ENCODE peak calls at places on chromosome 1, in five cellular contexts. R is body of pancreas, I is uterus, O is transverse colon, T is ovary. D is an unnamed sample. For H3K4me1, the result is how much of the 10 kb centered on the place peaks cover.

GRCh38 chr1:228001738-228002535 is 4.9 kb upstream of the WNT3A start:
- DNase-seq in I (peak), T (no peak), O (no peak), R (no peak), D (peak)

GRCh38 chr1:240310226-240310925 is 218.7 kb downstream of the FMN2 start:
- DNase-seq in O (no peak), T (no peak), I (no peak), R (no peak), D (no peak)

GRCh38 chr1:28640766-28641165 is 2.1 kb downstream of the TAF12 start:
- DNase-seq in O (no peak), T (no peak), R (no peak), I (no peak), D (no peak)

GRCh38 chr1:17010601-17011438 is 908 bp downstream of the ATP13A2 start:
- DNase-seq in O (peak), R (peak), I (peak), T (peak), D (peak)

GRCh38 chr1:156746716-156747631 is 4.5 kb downstream of the HDGF start:
- DNase-seq in R (peak), O (peak), T (peak), I (peak), D (peak)

GRCh38 chr1:20109223-20109856 is 10.0 kb downstream of the PLA2G2D start:
- DNase-seq in R (peak), I (no peak), O (no peak), T (no peak), D (peak)

GRCh38 chr1:222618001-222618879 is at the start of gene MIA3:
- DNase-seq in O (peak), R (peak), I (peak), T (peak), D (peak)

GRCh38 chr1:203200059-203200553 is 13.6 kb upstream of the CHI3L1 start:
- DNase-seq in R (no peak), I (peak), O (no peak), T (peak), D (peak)

GRCh38 chr1:112723511-112723839 is 8.3 kb upstream of the PPM1J start:
- DNase-seq in R (no peak), T (no peak), O (no peak), I (no peak), D (no peak)

GRCh38 chr1:209590405-209590804 is 6.9 kb downstream of the CAMK1G start:
- DNase-seq in O (no peak), R (peak), T (peak), I (no peak), D (no peak)

GRCh38 chr1:201190624-201191051 is at the start of gene IGFN1:
- DNase-seq in T (no peak), O (no peak), R (no peak), I (no peak), D (no peak)

GRCh38 chr1:210222288-210223006 is 10.1 kb upstream of the SERTAD4 start:
- DNase-seq in R (peak), T (no peak), I (no peak), O (peak), D (peak)

GRCh38 chr1:115829023-115829674 is 11.8 kb downstream of the NHLH2 start:
- DNase-seq in O (peak), R (peak), I (peak), T (peak), D (no peak)

GRCh38 chr1:5504364-5504740 is 487.9 kb downstream of the NPHP4 start:
- DNase-seq in I (no peak), O (no peak), R (no peak), T (no peak), D (no peak)

GRCh38 chr1:66770240-66770639 is 18.0 kb downstream of the DYNLT5 start:
- DNase-seq in I (no peak), R (no peak), O (no peak), T (no peak), D (no peak)

GRCh38 chr1:175009532-175009931 is 9.8 kb downstream of the CACYBP start:
- DNase-seq in R (no peak), O (no peak), I (no peak), T (no peak), D (no peak)

GRCh38 chr1:221726331-221726692 is 15.6 kb downstream of the DUSP10 start:
- DNase-seq in R (no peak), O (no peak), T (no peak), I (no peak), D (no peak)

GRCh38 chr1:200665851-200666250 is 3.9 kb downstream of the DDX59 start:
- DNase-seq in R (no peak), T (no peak), I (no peak), O (no peak), D (no peak)

GRCh38 chr1:109392788-109393580 is 4.7 kb downstream of the SORT1 start:
- DNase-seq in O (peak), I (peak), R (peak), T (peak), D (no peak)

GRCh38 chr1:170114916-170115315 is 30.8 kb upstream of the NTMT2 start:
- DNase-seq in I (no peak), R (no peak), O (no peak), T (no peak), D (no peak)

GRCh38 chr1:229196404-229197224 is 74.3 kb upstream of the RAB4A start:
- DNase-seq in T (no peak), I (no peak), O (no peak), R (no peak), D (no peak)

GRCh38 chr1:181789395-181789794 is 272.1 kb downstream of the ZNF648 start:
- DNase-seq in O (no peak), I (no peak), R (no peak), T (no peak), D (no peak)

GRCh38 chr1:226104671-226105121 is 42.2 kb downstream of the H3-3A start:
- DNase-seq in O (no peak), T (no peak), I (no peak), R (no peak), D (no peak)

GRCh38 chr1:42173961-42174715 is 9.6 kb upstream of the GUCA2A start:
- DNase-seq in T (no peak), R (no peak), O (no peak), I (no peak), D (no peak)

GRCh38 chr1:36327421-36328087 is 4.1 kb upstream of the EVA1B start:
- DNase-seq in T (no peak), I (no peak), O (no peak), R (no peak), D (no peak)

GRCh38 chr1:155499953-155500621 is 62.5 kb downstream of the ASH1L start:
- DNase-seq in T (no peak), O (peak), R (no peak), I (no peak), D (no peak)

GRCh38 chr1:155504207-155504606 is 58.4 kb downstream of the ASH1L start:
- DNase-seq in T (no peak), I (no peak), R (no peak), O (no peak), D (no peak)

DNA sequence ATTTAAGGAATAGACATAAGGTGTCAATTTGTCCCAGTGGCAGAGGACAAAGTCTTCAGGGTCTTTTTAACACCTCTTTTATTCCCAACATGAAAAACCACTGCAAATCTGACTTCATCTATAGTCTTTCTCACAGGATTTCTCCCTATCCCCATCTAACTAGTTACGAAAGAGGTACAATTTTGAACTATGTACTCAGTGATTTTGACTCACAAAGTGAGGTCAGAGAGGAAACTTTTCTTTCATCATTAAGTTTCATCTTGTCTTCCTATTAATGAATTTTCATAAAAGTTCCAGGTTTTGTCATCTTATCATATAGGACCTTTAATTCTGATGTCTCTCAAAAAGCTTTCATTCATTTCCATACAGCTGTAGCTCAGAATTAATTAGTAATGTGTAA is 63.3 kb downstream of the ASH1L start:
- DNase-seq in R (no peak), T (no peak), I (no peak), O (no peak), D (no peak)
- H3K4me1 ChIP-seq in R (under half), T (under half), I (under half), O (under half), D (under half)

DNA sequence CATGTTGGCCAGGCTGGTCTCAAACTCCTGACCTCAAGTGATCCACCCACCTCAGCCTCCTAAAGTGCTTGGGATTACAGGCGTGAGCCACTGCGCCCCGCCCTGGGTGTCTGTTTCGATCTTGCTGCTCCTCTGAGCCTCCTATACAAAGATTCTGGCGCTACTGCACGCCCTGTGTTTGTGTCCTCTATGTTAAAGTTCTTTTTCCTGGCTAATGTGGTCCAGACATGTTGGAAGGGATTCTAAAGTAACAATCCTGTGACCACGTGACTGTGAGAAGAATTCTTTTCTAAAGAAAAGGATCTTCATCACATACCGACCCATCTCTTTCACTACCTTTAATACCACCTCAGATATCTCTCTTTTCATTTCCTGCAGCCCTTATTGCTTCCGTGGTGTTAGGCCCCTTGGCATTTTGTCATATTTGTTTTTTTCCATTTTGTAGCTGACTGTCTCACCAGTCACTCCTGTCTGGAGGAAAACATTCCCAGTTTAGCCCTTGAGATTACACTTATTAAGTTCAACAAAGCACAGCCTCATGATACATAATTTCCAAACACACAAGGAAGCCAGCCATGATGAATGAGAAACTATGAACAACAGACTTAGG is 27.2 kb upstream of the ENO1 start:
- DNase-seq in R (no peak), I (no peak), O (no peak), T (no peak), D (no peak)
- TF ChIP-seq POLR2A in R (no peak), I (no peak), O (no peak), T (no peak), D (no peak)

GRCh38 chr1:93348104-93348780 is 2.5 kb downstream of the DR1 start:
- DNase-seq in R (no peak), O (no peak), T (no peak), I (no peak), D (no peak)

GRCh38 chr1:93350322-93350721 is 4.6 kb downstream of the DR1 start:
- DNase-seq in R (no peak), O (no peak), I (no peak), T (no peak), D (no peak)

GRCh38 chr1:93347319-93347899 is 1.7 kb downstream of the DR1 start:
- DNase-seq in T (no peak), R (no peak), I (no peak), O (no peak), D (no peak)

GRCh38 chr1:93350875-93351274 is 5.2 kb downstream of the DR1 start:
- DNase-seq in T (no peak), O (no peak), I (no peak), R (no peak), D (no peak)

DNA sequence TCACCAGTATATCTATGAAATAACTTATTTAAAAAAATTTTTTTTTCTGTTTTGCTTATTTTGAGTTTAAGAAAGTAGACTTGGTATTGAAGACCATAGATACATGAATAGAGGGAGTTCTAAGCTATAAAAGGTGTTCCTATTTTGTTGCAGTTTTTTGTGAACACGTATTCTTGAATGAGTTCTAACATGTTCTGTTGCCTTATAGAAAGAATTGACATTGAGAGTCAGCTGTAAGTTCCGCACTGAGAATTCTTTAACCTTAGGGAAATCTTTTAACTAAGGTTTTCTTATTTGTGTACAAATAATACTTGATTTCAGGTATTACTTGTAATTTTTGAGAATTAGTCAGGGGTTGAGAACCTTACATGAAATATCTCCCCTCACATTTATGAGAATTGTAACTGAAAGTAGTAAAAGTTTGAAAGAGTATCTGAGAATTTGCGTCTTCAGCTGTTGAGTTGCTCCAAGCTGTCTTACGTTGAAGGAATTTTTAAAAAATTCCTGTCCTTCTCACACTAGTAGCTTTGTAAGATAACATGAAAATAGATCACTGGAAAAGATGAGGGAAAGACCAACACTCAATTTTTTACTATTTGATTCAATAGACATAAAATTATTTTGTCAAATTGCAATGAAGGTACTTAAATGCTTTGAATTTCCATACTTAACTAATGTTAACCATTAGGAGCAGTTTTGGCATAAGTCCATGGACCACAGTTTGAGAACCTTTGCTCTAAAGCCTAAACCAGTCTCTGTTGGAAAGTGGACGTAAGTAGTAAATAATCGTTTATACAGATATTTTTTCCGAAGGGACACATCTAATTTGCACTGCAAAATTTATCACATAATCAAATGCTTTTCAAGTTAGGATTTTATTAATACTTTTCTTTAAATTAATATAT is 3.8 kb downstream of the DR1 start:
- DNase-seq in T (no peak), R (peak), O (no peak), I (no peak), D (no peak)
- H3K4me3 ChIP-seq in T (no peak), R (no peak), O (peak), I (no peak), D (peak)

GRCh38 chr1:197920345-197921117 is 3.4 kb downstream of the LHX9 start:
- DNase-seq in O (no peak), T (no peak), I (no peak), R (no peak), D (no peak)
- H3K4me1 ChIP-seq in O (under half), T (under half), I (under half), R (half or more), D (half or more)